ENCODE peak calls at places on chromosomes 6 and 20, in five cellular contexts. Z, V, F, Y and L are unnamed samples.

GRCh38 chr6:6008648-6009421 is 2.1 kb upstream of the NRN1 start:
- DNase-seq in F (peak), Z (no peak), V (no peak), Y (peak), L (no peak)

GRCh38 chr6:111406200-111406711 is 76.8 kb downstream of the REV3L start:
- DNase-seq in F (no peak), Z (no peak), Y (no peak), V (no peak), L (no peak)

GRCh38 chr6:170291271-170292110 is 613 bp upstream of the DLL1 start:
- DNase-seq in Z (no peak), V (no peak), Y (no peak), F (peak), L (no peak)

GRCh38 chr6:3489961-3490621 is 33.2 kb upstream of the SLC22A23 start:
- DNase-seq in V (no peak), F (no peak), Z (no peak), Y (no peak), L (no peak)

GRCh38 chr6:139249387-139249786 is 42.4 kb downstream of the TXLNB start:
- DNase-seq in V (no peak), Z (no peak), F (no peak), Y (no peak), L (no peak)

GRCh38 chr6:157434349-157435016 is 53.5 kb downstream of the ZDHHC14 start:
- DNase-seq in F (peak), Y (no peak), Z (no peak), V (no peak), L (no peak)

GRCh38 chr6:36545767-36546663 is 1.3 kb downstream of the STK38 start:
- DNase-seq in Y (peak), V (no peak), Z (no peak), F (no peak), L (no peak)

GRCh38 chr6:93222071-93222851 is 197.1 kb downstream of the EPHA7 start:
- DNase-seq in Z (no peak), Y (no peak), F (no peak), V (no peak), L (no peak)

GRCh38 chr6:158654498-158654897 is 4.6 kb downstream of the SYTL3 start:
- DNase-seq in V (no peak), Y (peak), F (peak), Z (no peak), L (no peak)

GRCh38 chr6:7537560-7538174 is 3.8 kb upstream of the DSP start:
- DNase-seq in F (no peak), V (no peak), Z (no peak), Y (no peak), L (no peak)

GRCh38 chr20:15475483-15475882 is 1097.8 kb downstream of the KIF16B start:
- DNase-seq in F (peak), V (no peak), Y (no peak), Z (no peak), L (no peak)

GRCh38 chr6:116564921-116565872 is 6.1 kb upstream of the RWDD1 start:
- DNase-seq in F (peak), V (no peak), Y (no peak), Z (no peak), L (no peak)

GRCh38 chr6:33790306-33790855 is 1.5 kb upstream of the LEMD2 start:
- DNase-seq in F (no peak), V (no peak), Y (no peak), Z (no peak), L (no peak)

GRCh38 chr6:43274916-43275597 is 23.0 kb upstream of the SLC22A7 start:
- DNase-seq in F (no peak), Z (no peak), Y (peak), V (peak), L (no peak)

GRCh38 chr6:106805771-106806170 is 168.8 kb downstream of the CD24 start:
- DNase-seq in Z (no peak), Y (no peak), V (no peak), F (no peak), L (no peak)

GRCh38 chr6:160328447-160328846 is 19.7 kb upstream of the SLC22A3 start:
- DNase-seq in Y (no peak), F (no peak), V (no peak), Z (no peak), L (no peak)

GRCh38 chr6:49980898-49981297 is 11.5 kb upstream of the DEFB113 start:
- DNase-seq in Z (peak), V (no peak), F (no peak), Y (peak), L (no peak)

GRCh38 chr6:131937703-131938631 is 13.2 kb downstream of the CCN2 start:
- DNase-seq in Y (no peak), F (no peak), Z (no peak), V (no peak), L (no peak)

GRCh38 chr6:947235-947934 is 254.4 kb upstream of the EXOC2 start:
- DNase-seq in V (no peak), Y (no peak), F (no peak), Z (no peak), L (no peak)

GRCh38 chr20:57402206-57403125 is 11.3 kb downstream of the RBM38 start:
- DNase-seq in V (no peak), F (no peak), Z (no peak), Y (no peak), L (no peak)

GRCh38 chr6:157849288-157850017 is 26.4 kb downstream of the SNX9 start:
- DNase-seq in F (no peak), Z (no peak), V (no peak), Y (no peak), L (no peak)

GRCh38 chr6:36120539-36120938 is 9.8 kb upstream of the MAPK13 start:
- DNase-seq in F (no peak), V (peak), Z (no peak), Y (no peak), L (no peak)

GRCh38 chr20:56606174-56606945 is 22.7 kb upstream of the TFAP2C start:
- DNase-seq in Z (no peak), V (no peak), F (no peak), Y (no peak), L (no peak)

GRCh38 chr6:163563303-163563702 is 148.8 kb downstream of the QKI start:
- DNase-seq in V (no peak), Y (no peak), F (no peak), Z (no peak), L (no peak)

GRCh38 chr20:5061209-5061608 is 58.5 kb downstream of the PCNA start:
- DNase-seq in V (no peak), F (no peak), Y (no peak), Z (peak), L (no peak)

GRCh38 chr6:168506460-168506859 is 65.5 kb downstream of the SMOC2 start:
- DNase-seq in Y (no peak), V (no peak), Z (no peak), F (no peak), L (no peak)

GRCh38 chr6:139764498-139764986 is 390.1 kb upstream of the CITED2 start:
- DNase-seq in Z (peak), F (no peak), Y (peak), V (no peak), L (peak)

GRCh38 chr6:136403166-136403980 is 113.7 kb upstream of the BCLAF1 start:
- DNase-seq in F (no peak), V (no peak), Y (peak), Z (peak), L (peak)